ENCODE peak calls at places on chromosomes 3 and 15, in nine cellular contexts. O, A, S, L, D, C, W, N and R are unnamed samples.

GRCh38 chr3:196765454-196765853 is 25.8 kb downstream of the PAK2 start:
- DNase-seq in O (no peak), A (no peak), S (no peak), L (no peak), D (no peak), C (no peak), W (no peak), N (no peak), R (no peak)

GRCh38 chr3:195558602-195559001 is 15.5 kb upstream of the PPP1R2 start:
- DNase-seq in O (no peak), A (peak), S (no peak), L (no peak), D (no peak), C (no peak), W (no peak), N (peak), R (no peak)

GRCh38 chr3:165645191-165645590 is 192.0 kb downstream of the BCHE start:
- DNase-seq in O (no peak), A (no peak), S (no peak), L (no peak), D (no peak), C (no peak), W (no peak), N (no peak), R (no peak)

GRCh38 chr3:76949033-76949432 is 90.9 kb upstream of the ROBO2 start:
- DNase-seq in O (no peak), A (no peak), S (no peak), L (no peak), D (no peak), C (no peak), W (no peak), N (no peak), R (no peak)

GRCh38 chr15:79365765-79366164 is 54.9 kb downstream of the TMED3 start:
- DNase-seq in O (no peak), A (no peak), S (no peak), L (no peak), D (no peak), C (no peak), W (no peak), N (no peak), R (no peak)

GRCh38 chr15:59140422-59141226 is 35.7 kb downstream of the CCNB2 start:
- DNase-seq in O (no peak), A (no peak), S (no peak), L (no peak), D (no peak), C (no peak), W (no peak), N (no peak), R (no peak)

GRCh38 chr15:49169880-49170597 is at the start of gene GALK2:
- DNase-seq in O (peak), A (peak), S (peak), L (peak), D (peak), C (peak), W (peak), N (peak), R (peak)

GRCh38 chr3:72265250-72265649 is 480.3 kb upstream of the PROK2 start:
- DNase-seq in O (no peak), A (no peak), S (no peak), L (no peak), D (no peak), C (no peak), W (no peak), N (no peak), R (no peak)

GRCh38 chr3:160200328-160200727 is 24.9 kb upstream of the C3orf80 start:
- DNase-seq in O (no peak), A (no peak), S (no peak), L (no peak), D (no peak), C (no peak), W (no peak), N (no peak), R (no peak)

GRCh38 chr3:167918686-167919085 is 177.0 kb downstream of the GOLIM4 start:
- DNase-seq in O (no peak), A (no peak), S (no peak), L (no peak), D (no peak), C (no peak), W (no peak), N (no peak), R (no peak)

GRCh38 chr3:78351338-78351737 is 1311.4 kb downstream of the ROBO2 start:
- DNase-seq in O (no peak), A (no peak), S (no peak), L (no peak), D (no peak), C (no peak), W (no peak), N (no peak), R (no peak)

GRCh38 chr3:111926266-111926676 is 52.6 kb upstream of the ABHD10 start:
- DNase-seq in O (no peak), A (no peak), S (no peak), L (no peak), D (no peak), C (no peak), W (no peak), N (no peak), R (no peak)

DNA sequence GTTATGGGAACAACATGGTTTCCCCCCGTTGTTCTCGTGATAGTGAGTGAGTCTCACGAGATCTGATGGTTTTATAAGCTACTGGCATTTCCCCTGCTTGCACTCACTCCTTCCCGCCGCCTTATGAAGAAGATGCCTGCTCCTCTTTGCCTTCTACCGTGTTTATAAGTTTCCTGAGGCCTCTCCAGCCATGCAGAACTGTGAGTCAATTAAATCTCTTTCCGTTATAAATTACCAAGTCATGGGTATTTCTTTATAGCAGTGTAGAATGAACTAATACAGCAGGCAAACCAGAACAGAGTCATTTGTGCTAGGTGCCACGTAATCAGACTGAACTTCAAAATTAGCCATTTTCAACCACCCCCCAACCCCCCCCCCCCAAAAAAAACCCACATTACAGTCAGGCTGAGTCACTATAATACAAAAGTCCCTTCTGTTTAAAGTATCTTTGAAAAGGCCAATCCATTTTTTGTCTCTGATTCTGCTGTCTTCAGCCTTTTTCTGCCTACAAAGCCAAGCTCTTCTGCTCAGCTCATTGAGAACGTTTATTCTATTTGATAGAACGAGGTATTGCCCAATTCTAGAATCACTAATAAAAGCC is 4.1 kb downstream of the OR4F6 start:
- DNase-seq in O (no peak), A (no peak), S (no peak), L (no peak), D (no peak), C (no peak), W (no peak), N (no peak), R (no peak)
- H3K27ac ChIP-seq in O (no peak), A (no peak), S (no peak), L (no peak), D (no peak), C (no peak), W (no peak), N (no peak), R (no peak)

GRCh38 chr3:25151497-25151896 is 276.6 kb upstream of the RARB start:
- DNase-seq in O (no peak), A (peak), S (no peak), L (no peak), D (no peak), C (no peak), W (no peak), N (no peak), R (no peak)
- H3K27ac ChIP-seq in O (no peak), A (peak), S (no peak), L (no peak), D (no peak), C (peak), W (peak), N (no peak), R (peak)

DNA sequence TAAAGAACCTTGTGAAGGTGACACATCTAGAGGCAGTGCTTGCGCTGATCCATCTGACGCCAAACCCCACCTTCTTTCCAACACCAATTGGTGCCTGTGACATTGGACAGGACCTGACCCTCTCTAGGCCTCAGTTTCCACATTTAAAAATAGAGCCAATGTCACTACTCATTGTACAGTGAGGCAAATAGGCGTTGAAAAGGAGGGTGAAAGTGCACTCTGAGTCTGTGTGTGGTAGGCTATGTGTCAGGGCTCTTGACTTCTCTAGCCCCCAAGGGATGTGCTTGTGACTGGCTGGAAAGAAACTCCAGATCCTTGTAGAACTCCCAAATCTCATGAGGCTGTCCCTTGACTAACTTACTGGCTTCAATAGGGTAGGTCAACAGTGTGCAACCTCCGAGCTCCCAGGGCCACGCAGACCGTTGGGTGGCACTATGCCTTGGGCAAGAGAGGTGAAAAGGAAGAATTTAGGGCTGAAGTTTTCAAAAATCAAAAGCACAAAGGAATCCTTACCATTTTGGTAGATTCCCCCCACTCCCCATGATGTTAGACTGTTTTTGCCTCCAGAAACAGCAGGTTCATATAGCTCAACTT is 723 bp upstream of the FAM219B start:
- DNase-seq in O (no peak), A (no peak), S (no peak), L (peak), D (peak), C (no peak), W (no peak), N (peak), R (no peak)
- H3K27ac ChIP-seq in O (peak), A (no peak), S (no peak), L (peak), D (peak), C (peak), W (peak), N (peak), R (peak)

DNA sequence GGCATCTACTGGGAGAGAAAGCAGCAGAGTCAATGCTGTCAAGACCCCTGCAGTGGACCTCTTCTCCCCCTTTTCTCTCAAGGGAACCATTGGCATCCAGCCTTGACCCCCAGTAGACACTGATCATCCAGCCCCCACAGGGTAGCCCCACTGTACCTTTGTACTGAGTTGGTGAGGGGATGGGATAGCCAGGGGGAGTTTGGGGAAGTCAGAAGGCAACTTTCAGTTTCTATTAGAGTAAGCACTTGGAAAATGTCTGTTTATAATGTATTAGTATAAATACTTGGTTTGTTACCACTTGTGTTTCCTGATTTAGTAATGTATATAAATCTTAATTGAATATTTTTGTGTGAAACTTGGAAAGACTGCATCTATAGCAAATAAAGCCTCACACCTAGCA is 24.9 kb downstream of the DAG1 start:
- DNase-seq in O (no peak), A (no peak), S (no peak), L (no peak), D (no peak), C (no peak), W (no peak), N (no peak), R (no peak)
- H3K27ac ChIP-seq in O (peak), A (no peak), S (no peak), L (no peak), D (no peak), C (peak), W (no peak), N (no peak), R (no peak)

DNA sequence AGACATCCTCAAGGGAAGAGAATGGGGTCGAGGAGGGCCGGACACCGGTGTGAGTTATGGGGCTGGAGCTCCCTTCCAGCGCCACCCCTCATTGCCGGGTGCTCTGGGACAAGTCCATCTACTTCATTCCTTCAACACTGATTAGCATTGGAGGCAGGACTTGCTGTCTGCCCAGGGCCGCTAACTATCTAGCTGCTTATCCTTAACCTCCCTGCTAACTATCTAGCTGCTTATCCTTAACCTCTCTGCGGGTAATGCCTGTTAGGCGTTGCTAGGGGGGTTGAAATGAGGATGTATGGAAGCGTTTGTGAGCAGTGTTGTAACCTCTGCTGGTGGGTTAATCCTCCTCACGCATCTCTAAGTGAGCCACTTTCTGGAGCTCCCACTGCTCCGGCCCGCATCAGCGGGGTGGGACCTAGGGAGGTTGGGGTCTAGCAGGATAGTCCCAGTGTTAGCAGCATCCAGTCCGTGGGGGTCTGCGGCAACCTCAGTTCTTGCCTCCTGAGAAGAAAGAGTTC is 10.9 kb upstream of the CHAC1 start:
- DNase-seq in O (no peak), A (no peak), S (peak), L (no peak), D (no peak), C (no peak), W (no peak), N (no peak), R (no peak)
- H3K27ac ChIP-seq in O (peak), A (no peak), S (no peak), L (peak), D (peak), C (peak), W (peak), N (peak), R (peak)

GRCh38 chr3:129622418-129622872 is 16.0 kb upstream of the PLXND1 start:
- DNase-seq in O (no peak), A (no peak), S (no peak), L (no peak), D (peak), C (peak), W (peak), N (no peak), R (peak)
- H3K27ac ChIP-seq in O (peak), A (no peak), S (no peak), L (peak), D (peak), C (no peak), W (peak), N (no peak), R (peak)

GRCh38 chr15:68796576-68796975 is 24.1 kb downstream of the ANP32A start:
- DNase-seq in O (no peak), A (no peak), S (no peak), L (no peak), D (no peak), C (no peak), W (no peak), N (no peak), R (no peak)
- H3K27ac ChIP-seq in O (peak), A (no peak), S (no peak), L (peak), D (no peak), C (peak), W (no peak), N (no peak), R (no peak)

GRCh38 chr3:123123716-123124616 is 57.1 kb downstream of the PDIA5 start:
- DNase-seq in O (no peak), A (no peak), S (no peak), L (peak), D (no peak), C (no peak), W (no peak), N (no peak), R (no peak)
- H3K27ac ChIP-seq in O (no peak), A (no peak), S (no peak), L (no peak), D (no peak), C (no peak), W (no peak), N (no peak), R (no peak)